ENCODE peak calls at places on chromosomes 16 and 17, in eight cellular contexts. C, R, T, E, Q, W, H and U are unnamed samples.

GRCh38 chr16:4847774-4848587 is 700 bp downstream of the UBN1 start:
- DNase-seq in C (no peak), R (peak; percentile 70), T (peak; percentile 51), E (peak; percentile 77), Q (peak; percentile 78), W (no peak), H (peak; percentile 59), U (no peak)

GRCh38 chr17:19364699-19365498 is 2.4 kb upstream of the B9D1 start:
- DNase-seq in C (no peak), R (no peak), T (no peak), E (no peak), Q (no peak), W (no peak), H (no peak), U (peak; percentile 85)

GRCh38 chr16:27650073-27650701 is 100.2 kb downstream of the KATNIP start:
- DNase-seq in C (no peak), R (no peak), T (no peak), E (no peak), Q (no peak), W (no peak), H (no peak), U (no peak)

GRCh38 chr16:29962344-29962994 is 590 bp downstream of the TMEM219 start:
- DNase-seq in C (no peak), R (no peak), T (peak; percentile 2), E (no peak), Q (peak; percentile 35), W (no peak), H (no peak), U (no peak)

GRCh38 chr17:13385481-13385907 is 216.2 kb downstream of the HS3ST3A1 start:
- DNase-seq in C (no peak), R (no peak), T (peak; percentile 45), E (no peak), Q (no peak), W (no peak), H (no peak), U (no peak)

GRCh38 chr17:55845385-55845784 is 94.5 kb downstream of the PCTP start:
- DNase-seq in C (no peak), R (peak; percentile 64), T (peak; percentile 2), E (peak; percentile 70), Q (peak; percentile 16), W (no peak), H (peak; percentile 78), U (no peak)

GRCh38 chr16:72990003-72990521 is 57.9 kb downstream of the ZFHX3 start:
- DNase-seq in C (no peak), R (peak; percentile 86), T (peak; percentile 72), E (peak; percentile 91), Q (peak; percentile 60), W (peak; percentile 61), H (no peak), U (no peak)

GRCh38 chr16:64540449-64540848 is 581.4 kb downstream of the CDH11 start:
- DNase-seq in C (no peak), R (no peak), T (no peak), E (no peak), Q (no peak), W (no peak), H (no peak), U (no peak)

GRCh38 chr17:17151962-17152361 is 54.2 kb downstream of the PLD6 start:
- DNase-seq in C (no peak), R (peak; percentile 95), T (peak; percentile 93), E (peak; percentile 85), Q (peak; percentile 74), W (peak; percentile 82), H (no peak), U (no peak)

GRCh38 chr17:76844485-76844829 is 23.7 kb upstream of the MGAT5B start:
- DNase-seq in C (no peak), R (no peak), T (no peak), E (no peak), Q (no peak), W (no peak), H (no peak), U (no peak)

GRCh38 chr16:27407158-27407557 is 5.2 kb downstream of the IL21R start:
- DNase-seq in C (no peak), R (no peak), T (no peak), E (no peak), Q (no peak), W (no peak), H (no peak), U (no peak)

GRCh38 chr17:44536090-44536960 is 21.0 kb upstream of the FZD2 start:
- DNase-seq in C (no peak), R (no peak), T (no peak), E (no peak), Q (peak; percentile 31), W (no peak), H (no peak), U (no peak)

GRCh38 chr16:53456625-53457024 is 22.4 kb downstream of the RBL2 start:
- DNase-seq in C (no peak), R (no peak), T (no peak), E (no peak), Q (no peak), W (no peak), H (no peak), U (no peak)

GRCh38 chr17:67682196-67682595 is 35.5 kb upstream of the NOL11 start:
- DNase-seq in C (no peak), R (no peak), T (no peak), E (no peak), Q (peak; percentile 39), W (no peak), H (no peak), U (no peak)

DNA sequence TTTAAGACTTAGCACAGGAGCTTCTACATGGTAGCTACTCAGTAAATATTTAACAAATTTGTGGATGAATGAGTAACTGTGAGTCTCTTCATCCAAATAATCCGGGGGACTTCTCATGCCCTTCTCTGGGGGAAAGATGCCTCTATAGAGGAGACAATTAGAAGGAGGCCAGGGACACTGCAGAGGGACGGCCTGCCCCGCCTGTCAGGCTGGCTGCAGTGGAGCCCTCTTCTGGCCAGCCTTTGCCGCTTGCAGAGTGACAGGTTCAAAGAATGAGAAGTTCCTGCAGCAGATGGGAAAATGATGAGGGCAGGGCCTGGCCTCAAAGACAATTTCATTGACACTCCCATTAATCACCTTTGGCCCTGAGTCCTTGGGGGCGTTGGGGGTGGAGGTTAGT is 339.1 kb downstream of the MAF start:
- DNase-seq in C (no peak), R (peak; percentile 23), T (no peak), E (no peak), Q (peak; percentile 34), W (no peak), H (peak; percentile 61), U (no peak)
- TF ChIP-seq CTCF in C (peak; percentile 51), R (peak; percentile 48), T (no peak), E (no peak), Q (peak; percentile 6), W (no peak), H (peak; percentile 65), U (peak; percentile 64)

GRCh38 chr16:50261160-50261706 is 5.1 kb upstream of the ADCY7 start:
- DNase-seq in C (no peak), R (no peak), T (no peak), E (no peak), Q (no peak), W (no peak), H (no peak), U (peak; percentile 51)

GRCh38 chr16:50260206-50261159 is 5.9 kb upstream of the ADCY7 start:
- DNase-seq in C (no peak), R (no peak), T (no peak), E (no peak), Q (no peak), W (no peak), H (no peak), U (peak; percentile 59)

GRCh38 chr16:50259334-50260205 is 6.8 kb upstream of the ADCY7 start:
- DNase-seq in C (no peak), R (peak; percentile 69), T (no peak), E (peak; percentile 85), Q (peak; percentile 46), W (no peak), H (peak; percentile 40), U (peak; percentile 61)

GRCh38 chr16:50263060-50263909 is 3.1 kb upstream of the ADCY7 start:
- DNase-seq in C (no peak), R (no peak), T (no peak), E (no peak), Q (no peak), W (no peak), H (no peak), U (peak; percentile 79)

DNA sequence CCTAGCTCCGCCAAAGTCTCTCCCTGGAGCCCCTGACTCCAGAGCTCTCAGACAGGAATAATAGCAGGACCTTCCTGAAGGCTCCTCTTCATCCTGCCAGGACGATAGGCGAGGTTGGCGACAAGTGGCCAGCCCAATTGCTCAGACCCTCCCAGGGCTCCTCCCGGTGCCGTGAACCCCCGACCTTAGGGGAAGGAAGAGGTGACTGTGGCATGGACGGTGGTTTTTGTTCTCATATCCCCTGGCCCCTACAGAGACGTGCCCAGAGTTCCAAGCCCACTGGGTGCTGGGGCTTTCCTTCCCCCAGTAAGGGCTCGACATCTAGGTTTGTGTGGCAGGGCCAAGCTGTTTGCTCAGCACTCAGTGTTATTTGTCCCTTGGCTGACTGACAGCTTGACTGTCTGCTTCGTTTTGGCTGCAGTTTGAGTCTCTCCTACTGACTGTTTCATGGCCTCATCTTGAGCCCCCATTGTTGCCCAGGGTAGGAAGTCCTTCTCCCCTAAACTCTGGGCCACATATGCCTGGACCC is 4.6 kb upstream of the ADCY7 start:
- DNase-seq in C (no peak), R (no peak), T (no peak), E (no peak), Q (no peak), W (no peak), H (no peak), U (no peak)
- TF ChIP-seq CTCF in C (no peak), R (no peak), T (no peak), E (no peak), Q (no peak), W (no peak), H (no peak), U (no peak)

GRCh38 chr17:1764274-1764673 is 2.4 kb downstream of the SERPINF1 start:
- DNase-seq in C (no peak), R (peak; percentile 77), T (peak; percentile 76), E (peak; percentile 85), Q (peak; percentile 74), W (peak; percentile 66), H (no peak), U (no peak)

GRCh38 chr17:1769826-1770477 is 8.1 kb downstream of the SERPINF1 start:
- DNase-seq in C (no peak), R (no peak), T (no peak), E (no peak), Q (no peak), W (no peak), H (peak; percentile 29), U (no peak)

GRCh38 chr17:1765576-1765975 is 3.7 kb downstream of the SERPINF1 start:
- DNase-seq in C (no peak), R (no peak), T (no peak), E (no peak), Q (no peak), W (no peak), H (no peak), U (no peak)

GRCh38 chr17:1766382-1767135 is 4.7 kb downstream of the SERPINF1 start:
- DNase-seq in C (no peak), R (no peak), T (no peak), E (no peak), Q (no peak), W (no peak), H (no peak), U (no peak)

GRCh38 chr17:1767358-1767757 is 5.5 kb downstream of the SERPINF1 start:
- DNase-seq in C (no peak), R (peak; percentile 61), T (no peak), E (no peak), Q (no peak), W (no peak), H (no peak), U (no peak)
- TF ChIP-seq CTCF in C (no peak), R (peak; percentile 27), T (no peak), E (no peak), Q (no peak), W (no peak), H (no peak), U (no peak)

GRCh38 chr17:49958723-49959122 is 10.3 kb upstream of the DLX4 start:
- DNase-seq in C (no peak), R (no peak), T (no peak), E (no peak), Q (no peak), W (no peak), H (no peak), U (no peak)
- TF ChIP-seq CTCF in C (no peak), R (no peak), T (no peak), E (no peak), Q (no peak), W (no peak), H (no peak), U (no peak)